ENCODE peak calls at places on chromosome 17, in seven cellular contexts. W is OCI-LY7, D is PC-3, V is T-helper 17 cell, P is astrocyte of the spinal cord, Z is left ventricle myocardium inferior, K is ACHN. O is an unnamed sample.

GRCh38 chr17:76414334-76415295 is 30.2 kb downstream of the SPHK1 start:
- DNase-seq in W (no peak), D (no peak), V (no peak), P (peak), Z (peak), K (no peak), O (peak)

GRCh38 chr17:66461343-66461995 is 159.1 kb downstream of the PRKCA start:
- DNase-seq in W (no peak), D (no peak), V (no peak), P (no peak), Z (no peak), K (no peak), O (no peak)

GRCh38 chr17:35709874-35710273 is 21.6 kb upstream of the RASL10B start:
- DNase-seq in W (no peak), D (no peak), V (no peak), P (peak), Z (no peak), K (no peak), O (no peak)

GRCh38 chr17:8503807-8504206 is 68.1 kb downstream of the NDEL1 start:
- DNase-seq in W (no peak), D (no peak), V (no peak), P (no peak), Z (no peak), K (no peak), O (no peak)

GRCh38 chr17:72434991-72435618 is 314.3 kb downstream of the SOX9 start:
- DNase-seq in W (no peak), D (no peak), V (no peak), P (no peak), Z (no peak), K (no peak), O (no peak)

GRCh38 chr17:82592751-82593589 is 55.3 kb downstream of the WDR45B start:
- DNase-seq in W (peak), D (peak), V (peak), P (peak), Z (peak), K (peak), O (peak)

GRCh38 chr17:68318103-68318991 is 27.1 kb downstream of the ARSG start:
- DNase-seq in W (no peak), D (peak), V (no peak), P (peak), Z (no peak), K (peak), O (no peak)

GRCh38 chr17:19720210-19720475 is 3.8 kb upstream of the SLC47A2 start:
- DNase-seq in W (no peak), D (no peak), V (no peak), P (no peak), Z (no peak), K (no peak), O (no peak)

GRCh38 chr17:29567362-29568330 is 809 bp upstream of the ABHD15 start:
- DNase-seq in W (peak), D (peak), V (peak), P (peak), Z (peak), K (peak), O (peak)

GRCh38 chr17:74916136-74916850 is 6.8 kb downstream of the USH1G start:
- DNase-seq in W (no peak), D (no peak), V (no peak), P (no peak), Z (no peak), K (no peak), O (no peak)

GRCh38 chr17:10758062-10758461 is 28.2 kb upstream of the TMEM220 start:
- DNase-seq in W (no peak), D (no peak), V (no peak), P (no peak), Z (no peak), K (no peak), O (no peak)

GRCh38 chr17:42290577-42290976 is 2.3 kb downstream of the STAT5A start:
- DNase-seq in W (no peak), D (no peak), V (no peak), P (no peak), Z (no peak), K (no peak), O (no peak)

GRCh38 chr17:18141210-18141803 is 32.8 kb downstream of the MYO15A start:
- DNase-seq in W (peak), D (peak), V (no peak), P (peak), Z (no peak), K (peak), O (no peak)

GRCh38 chr17:80760501-80760900 is 215.9 kb downstream of the RPTOR start:
- DNase-seq in W (peak), D (peak), V (no peak), P (no peak), Z (no peak), K (no peak), O (no peak)

GRCh38 chr17:17505610-17506171 is 9.5 kb upstream of the RASD1 start:
- DNase-seq in W (no peak), D (no peak), V (no peak), P (no peak), Z (no peak), K (no peak), O (no peak)

GRCh38 chr17:74960739-74961342 is 11.7 kb downstream of the HID1 start:
- DNase-seq in W (peak), D (no peak), V (no peak), P (peak), Z (no peak), K (no peak), O (no peak)

GRCh38 chr17:2083613-2084128 is 28.8 kb downstream of the HIC1 start:
- DNase-seq in W (no peak), D (no peak), V (no peak), P (no peak), Z (no peak), K (no peak), O (no peak)

GRCh38 chr17:76593964-76594363 is 8.3 kb upstream of the ST6GALNAC2 start:
- DNase-seq in W (no peak), D (no peak), V (no peak), P (no peak), Z (no peak), K (no peak), O (no peak)

GRCh38 chr17:77085916-77086432 is 54.8 kb upstream of the SEC14L1 start:
- DNase-seq in W (peak), D (no peak), V (no peak), P (no peak), Z (no peak), K (no peak), O (no peak)

GRCh38 chr17:1554751-1555617 is 7.6 kb downstream of the PITPNA start:
- DNase-seq in W (no peak), D (no peak), V (no peak), P (no peak), Z (no peak), K (no peak), O (no peak)